ENCODE peak calls at places on chromosomes 2 and 18, in nine cellular contexts. R is SJSA1; F is AG04449; Z is mucosa of gallbladder; U is kidney; J is K562; B is activated naive CD4-positive, alpha-beta T cell treated with Interleukin-2 at 50 U/mL for 16 hours; K is stimulated activated CD4-positive, alpha-beta T cell treated with anti-CD3 and anti-CD28 coated beads, Interleukin-15, amount 100 ng/mL, for 24 hours; E is omental fat pad. W is an unnamed sample.
A peak's percentile ranks its signal among the peaks of the same experiment; 100 is the strongest.

GRCh38 chr18:37322497-37323035 is 243.0 kb downstream of the CELF4 start:
- DNase-seq in R (no peak), F (no peak), Z (no peak), U (no peak), J (peak; percentile 68), B (no peak), K (peak; percentile 22), E (no peak), W (peak; percentile 40)

GRCh38 chr2:26952374-26952773 is 18.1 kb upstream of the MAPRE3 start:
- DNase-seq in R (no peak), F (no peak), Z (no peak), U (no peak), J (no peak), B (no peak), K (no peak), E (no peak), W (no peak)

GRCh38 chr2:12391097-12391496 is 325.6 kb upstream of the TRIB2 start:
- DNase-seq in R (no peak), F (no peak), Z (no peak), U (no peak), J (no peak), B (no peak), K (no peak), E (no peak), W (no peak)

GRCh38 chr18:78241535-78242306 is 737.9 kb upstream of the SALL3 start:
- DNase-seq in R (no peak), F (no peak), Z (no peak), U (no peak), J (no peak), B (no peak), K (no peak), E (no peak), W (no peak)

GRCh38 chr2:112153501-112153900 is 15.3 kb downstream of the FBLN7 start:
- DNase-seq in R (no peak), F (no peak), Z (no peak), U (no peak), J (no peak), B (no peak), K (no peak), E (no peak), W (no peak)

GRCh38 chr2:141063410-141063809 is 1067.4 kb downstream of the LRP1B start:
- DNase-seq in R (no peak), F (no peak), Z (no peak), U (no peak), J (no peak), B (no peak), K (no peak), E (no peak), W (no peak)

GRCh38 chr2:140502951-140503630 is 1627.7 kb downstream of the LRP1B start:
- DNase-seq in R (no peak), F (peak; percentile 57), Z (no peak), U (no peak), J (no peak), B (no peak), K (no peak), E (no peak), W (no peak)

GRCh38 chr18:10094154-10094553 is 180.3 kb downstream of the VAPA start:
- DNase-seq in R (no peak), F (no peak), Z (no peak), U (no peak), J (no peak), B (no peak), K (no peak), E (no peak), W (no peak)

GRCh38 chr2:70919672-70920366 is 15.9 kb upstream of the ATP6V1B1 start:
- DNase-seq in R (peak; percentile 76), F (no peak), Z (peak; percentile 82), U (no peak), J (peak; percentile 82), B (peak; percentile 72), K (peak; percentile 82), E (peak; percentile 82), W (peak; percentile 68)

GRCh38 chr2:162153608-162154224 is 1.7 kb upstream of the GCG start:
- DNase-seq in R (peak; percentile 59), F (no peak), Z (peak; percentile 65), U (no peak), J (peak; percentile 44), B (peak; percentile 62), K (peak; percentile 71), E (peak; percentile 25), W (peak; percentile 61)

GRCh38 chr2:234823196-234823876 is 128.5 kb upstream of the SH3BP4 start:
- DNase-seq in R (no peak), F (no peak), Z (peak; percentile 19), U (no peak), J (no peak), B (no peak), K (no peak), E (no peak), W (no peak)

GRCh38 chr2:18345848-18346247 is 214.6 kb downstream of the RDH14 start:
- DNase-seq in R (peak; percentile 61), F (peak; percentile 34), Z (no peak), U (no peak), J (no peak), B (no peak), K (no peak), E (no peak), W (no peak)

GRCh38 chr2:118635891-118636290 is 211.6 kb downstream of the EN1 start:
- DNase-seq in R (no peak), F (no peak), Z (no peak), U (no peak), J (no peak), B (no peak), K (no peak), E (no peak), W (no peak)

GRCh38 chr18:28961669-28962228 is 784.8 kb upstream of the CDH2 start:
- DNase-seq in R (no peak), F (no peak), Z (no peak), U (no peak), J (peak; percentile 9), B (no peak), K (no peak), E (no peak), W (peak; percentile 20)

GRCh38 chr2:238100049-238100820 is at the start of gene ESPNL:
- DNase-seq in R (no peak), F (no peak), Z (no peak), U (peak; percentile 64), J (peak; percentile 24), B (no peak), K (no peak), E (no peak), W (peak; percentile 44)

GRCh38 chr2:128940378-128940777 is 621.7 kb upstream of the HS6ST1 start:
- DNase-seq in R (no peak), F (no peak), Z (no peak), U (no peak), J (no peak), B (no peak), K (no peak), E (no peak), W (no peak)